ENCODE peak calls at places on chromosomes 13 and 19, in ten cellular contexts. V, O, J, L, B, D, W, U, Q and S are unnamed samples.

GRCh38 chr19:7732045-7732444 is at the start of gene CLEC4G:
- DNase-seq in U (no peak), D (no peak), W (no peak), L (no peak), Q (no peak), V (no peak), J (no peak), O (no peak), B (no peak), S (no peak)

GRCh38 chr13:35840991-35841604 is 290.1 kb downstream of the DCLK1 start:
- DNase-seq in D (peak), O (no peak), V (no peak), L (no peak), U (no peak), W (no peak), Q (no peak), J (no peak), B (no peak), S (no peak)

GRCh38 chr13:63838366-63839110 is 2422.9 kb upstream of the PCDH20 start:
- DNase-seq in J (no peak), O (no peak), Q (peak), L (peak), B (no peak), W (no peak), U (no peak), D (no peak), V (no peak), S (no peak)

GRCh38 chr19:33472696-33473624 is 48.6 kb downstream of the PEPD start:
- DNase-seq in V (no peak), D (peak), Q (no peak), B (no peak), L (no peak), O (no peak), U (no peak), J (no peak), W (no peak), S (no peak)

GRCh38 chr19:52007436-52007804 is 591 bp downstream of the ZNF615 start:
- DNase-seq in J (no peak), D (peak), O (no peak), L (no peak), U (no peak), Q (no peak), B (no peak), W (no peak), V (no peak), S (no peak)

GRCh38 chr13:29964181-29964845 is 113.9 kb upstream of the UBL3 start:
- DNase-seq in B (no peak), W (no peak), L (no peak), U (no peak), O (no peak), J (peak), V (no peak), Q (no peak), D (no peak), S (no peak)

GRCh38 chr13:59680429-59681024 is 483.2 kb downstream of the DIAPH3 start:
- DNase-seq in U (peak), W (no peak), D (peak), J (no peak), Q (no peak), L (no peak), O (no peak), B (no peak), V (no peak), S (peak)

GRCh38 chr19:17755977-17756670 is 4.8 kb downstream of the FCHO1 start:
- DNase-seq in D (no peak), O (peak), B (no peak), J (peak), Q (no peak), W (no peak), V (no peak), L (no peak), U (peak), S (peak)

GRCh38 chr13:32883501-32883900 is 132.7 kb upstream of the KL start:
- DNase-seq in V (no peak), D (peak), J (no peak), B (no peak), U (no peak), W (no peak), O (no peak), L (no peak), Q (no peak), S (no peak)

GRCh38 chr13:98468352-98468751 is 108.6 kb downstream of the STK24 start:
- DNase-seq in U (no peak), D (no peak), V (no peak), W (no peak), L (no peak), B (no peak), O (no peak), Q (no peak), J (no peak), S (no peak)

GRCh38 chr19:19711306-19711933 is 21.5 kb downstream of the ZNF14 start:
- DNase-seq in B (no peak), U (no peak), Q (no peak), O (no peak), D (no peak), L (no peak), V (no peak), W (no peak), J (no peak), S (no peak)

GRCh38 chr19:5837768-5838364 is 1.6 kb downstream of the FUT6 start:
- DNase-seq in W (no peak), J (no peak), D (no peak), O (no peak), V (no peak), U (no peak), B (no peak), Q (no peak), L (no peak), S (no peak)

GRCh38 chr13:111519490-111520170 is 199.2 kb downstream of the TEX29 start:
- DNase-seq in V (no peak), W (no peak), O (no peak), J (no peak), B (no peak), L (peak), Q (no peak), U (no peak), D (no peak), S (no peak)

GRCh38 chr19:18860302-18860700 is 28.5 kb downstream of the UPF1 start:
- DNase-seq in J (no peak), U (no peak), W (no peak), D (no peak), B (no peak), Q (no peak), O (no peak), V (no peak), L (no peak), S (no peak)

GRCh38 chr19:15195381-15195964 is 5.3 kb downstream of the NOTCH3 start:
- DNase-seq in D (peak), Q (no peak), O (no peak), J (peak), V (no peak), B (peak), L (no peak), U (no peak), W (peak), S (peak)

GRCh38 chr13:48333976-48334375 is 30.4 kb downstream of the RB1 start:
- DNase-seq in J (no peak), B (no peak), L (no peak), W (no peak), V (no peak), U (no peak), D (peak), Q (no peak), O (no peak), S (no peak)

GRCh38 chr13:24161010-24161775 is 673 bp downstream of the SPATA13 start:
- DNase-seq in U (peak), W (peak), D (no peak), L (no peak), B (no peak), O (peak), Q (no peak), V (peak), J (peak), S (no peak)

GRCh38 chr13:20193142-20193923 is 595 bp upstream of the GJB2 start:
- DNase-seq in O (no peak), L (no peak), W (no peak), J (no peak), Q (no peak), B (no peak), V (no peak), D (no peak), U (no peak), S (peak)

GRCh38 chr19:38303517-38304351 is at the start of gene C19orf33:
- DNase-seq in D (no peak), W (no peak), Q (peak), V (no peak), U (no peak), B (no peak), O (no peak), J (peak), L (no peak), S (no peak)

GRCh38 chr13:59447846-59448620 is 715.7 kb downstream of the DIAPH3 start:
- DNase-seq in W (no peak), V (no peak), O (no peak), B (no peak), Q (no peak), J (no peak), L (no peak), U (no peak), D (peak), S (no peak)

GRCh38 chr19:51161266-51161665 is 19.2 kb downstream of the SIGLEC7 start:
- DNase-seq in Q (no peak), O (no peak), L (no peak), B (no peak), U (no peak), V (no peak), D (no peak), W (no peak), J (no peak), S (no peak)

GRCh38 chr13:112605531-112605990 is 17.6 kb upstream of the TUBGCP3 start:
- DNase-seq in W (no peak), J (no peak), D (peak), L (peak), U (no peak), O (no peak), V (no peak), Q (no peak), B (no peak), S (no peak)

GRCh38 chr13:34114581-34114980 is 296.6 kb downstream of the RFC3 start:
- DNase-seq in J (no peak), Q (no peak), D (no peak), V (no peak), L (no peak), U (peak), B (no peak), W (no peak), O (no peak), S (no peak)

GRCh38 chr19:40217921-40218890 is at the start of gene TTC9B:
- DNase-seq in L (no peak), V (peak), O (no peak), J (peak), D (no peak), B (no peak), W (no peak), U (peak), Q (no peak), S (peak)

GRCh38 chr19:17075035-17075859 is at the start of the genes HAUS8 and MYO9B:
- DNase-seq in W (peak), D (peak), U (peak), Q (peak), B (peak), O (peak), V (peak), L (peak), J (peak), S (peak)

GRCh38 chr13:23433171-23434153 is at the start of gene SACS:
- DNase-seq in U (no peak), Q (no peak), O (no peak), V (no peak), D (peak), B (no peak), W (peak), L (peak), J (no peak), S (peak)

GRCh38 chr13:70080030-70080429 is 27.6 kb upstream of the ATXN8OS start:
- DNase-seq in Q (no peak), L (no peak), O (no peak), J (no peak), D (no peak), W (no peak), V (no peak), U (no peak), B (peak), S (no peak)

GRCh38 chr13:113951246-113951999 is 22.5 kb downstream of the C13orf46 start:
- DNase-seq in J (peak), U (peak), O (peak), D (peak), W (peak), V (peak), L (peak), Q (peak), B (no peak), S (peak)

GRCh38 chr13:47962237-47962636 is 38.8 kb downstream of the SUCLA2 start:
- DNase-seq in O (no peak), V (no peak), B (no peak), D (no peak), U (no peak), J (no peak), L (no peak), W (no peak), Q (no peak), S (no peak)

GRCh38 chr13:73187106-73187505 is 128.3 kb downstream of the KLF5 start:
- DNase-seq in O (no peak), W (no peak), D (no peak), V (no peak), Q (no peak), L (no peak), J (no peak), U (no peak), B (no peak), S (no peak)

GRCh38 chr19:49347835-49348234 is 12.6 kb downstream of the CD37 start:
- DNase-seq in Q (no peak), O (no peak), V (no peak), U (no peak), W (no peak), D (peak), J (peak), B (no peak), L (no peak), S (no peak)